ENCODE peak calls at places on chromosomes 3 and 15, in ten cellular contexts. P, A, X, N, T, Y, B, F, I and K are unnamed samples.

GRCh38 chr3:76990606-76991005 is 49.3 kb upstream of the ROBO2 start:
- DNase-seq in P (no peak), A (no peak), B (no peak), N (no peak), X (no peak), F (no peak), I (no peak), Y (no peak), T (no peak), K (no peak)

GRCh38 chr3:16838561-16838960 is 46.2 kb upstream of the PLCL2 start:
- DNase-seq in N (no peak), Y (no peak), P (no peak), I (no peak), T (no peak), B (no peak), X (peak), F (no peak), A (no peak), K (no peak)

GRCh38 chr15:81942157-81942556 is 103.7 kb downstream of the MEX3B start:
- DNase-seq in I (no peak), N (no peak), A (no peak), Y (no peak), B (no peak), F (no peak), X (no peak), P (no peak), T (no peak), K (no peak)

GRCh38 chr3:124131158-124132115 is 139.5 kb upstream of the ROPN1 start:
- DNase-seq in Y (no peak), N (no peak), F (no peak), A (no peak), T (no peak), X (peak), B (no peak), I (no peak), P (no peak), K (no peak)

GRCh38 chr3:98540346-98540745 is 8.6 kb downstream of the GPR15 start:
- DNase-seq in B (no peak), F (no peak), I (no peak), X (no peak), N (no peak), Y (no peak), P (no peak), A (no peak), T (no peak), K (no peak)

GRCh38 chr3:184230081-184230602 is 757 bp downstream of the VWA5B2 start:
- DNase-seq in N (no peak), Y (no peak), P (no peak), B (peak), I (no peak), X (no peak), A (no peak), T (no peak), F (no peak), K (no peak)

GRCh38 chr3:155404486-155404885 is 111.0 kb upstream of the STRIT1 start:
- DNase-seq in T (no peak), F (no peak), P (no peak), Y (no peak), X (no peak), N (no peak), I (no peak), B (peak), A (no peak), K (no peak)

GRCh38 chr3:33096103-33096868 is 660 bp downstream of the GLB1 start:
- DNase-seq in N (peak), P (peak), F (peak), T (peak), Y (peak), I (peak), A (peak), B (no peak), X (peak), K (no peak)

GRCh38 chr3:60240558-60240957 is 1010.7 kb downstream of the FHIT start:
- DNase-seq in P (no peak), N (no peak), T (no peak), Y (no peak), F (no peak), I (no peak), B (no peak), A (no peak), X (no peak), K (no peak)

GRCh38 chr15:56244811-56245576 is 1.3 kb upstream of the RFX7 start:
- DNase-seq in I (peak), T (peak), F (peak), P (no peak), Y (peak), B (no peak), N (no peak), X (no peak), A (no peak), K (no peak)

GRCh38 chr3:46690798-46691197 is 2.7 kb downstream of the ALS2CL start:
- DNase-seq in Y (no peak), F (no peak), I (no peak), A (no peak), X (no peak), N (no peak), B (no peak), T (no peak), P (no peak), K (no peak)

GRCh38 chr3:45968706-45969105 is 25.4 kb downstream of the CXCR6 start:
- DNase-seq in B (no peak), N (no peak), Y (peak), X (no peak), I (no peak), P (peak), F (no peak), A (peak), T (no peak), K (no peak)

GRCh38 chr15:85706779-85707518 is 87.8 kb downstream of the KLHL25 start:
- DNase-seq in P (peak), X (no peak), B (no peak), A (peak), N (no peak), I (peak), Y (peak), F (peak), T (peak), K (no peak)

GRCh38 chr15:69643971-69644370 is 191.4 kb downstream of the RPLP1 start:
- DNase-seq in P (no peak), Y (no peak), X (no peak), T (no peak), F (no peak), B (no peak), N (no peak), A (no peak), I (no peak), K (no peak)

GRCh38 chr15:20351448-20351961 is 190.1 kb downstream of the GOLGA6L6 start:
- DNase-seq in Y (no peak), P (no peak), N (no peak), A (no peak), I (no peak), T (no peak), F (no peak), B (no peak), X (peak), K (no peak)

GRCh38 chr3:124772081-124772831 is 42.0 kb downstream of the UMPS start:
- DNase-seq in B (peak), N (peak), F (no peak), Y (peak), I (no peak), T (no peak), A (peak), P (peak), X (no peak), K (no peak)

GRCh38 chr3:167829057-167829456 is 93.5 kb downstream of the SERPINI1 start:
- DNase-seq in Y (no peak), F (no peak), T (no peak), B (peak), I (no peak), A (no peak), X (no peak), N (no peak), P (peak), K (no peak)

GRCh38 chr15:101380146-101380545 is 85.1 kb upstream of the SNRPA1 start:
- DNase-seq in B (no peak), T (no peak), X (no peak), P (no peak), Y (no peak), I (no peak), A (no peak), N (no peak), F (no peak), K (no peak)

GRCh38 chr3:24591661-24592555 is 97.3 kb upstream of the THRB start:
- DNase-seq in A (peak), N (no peak), I (no peak), Y (peak), X (no peak), F (no peak), T (no peak), B (no peak), P (no peak), K (peak)

GRCh38 chr3:149620291-149621020 is 37.4 kb downstream of the WWTR1 start:
- DNase-seq in A (peak), B (no peak), I (no peak), T (no peak), X (no peak), Y (peak), P (peak), F (no peak), N (no peak), K (no peak)

GRCh38 chr15:64096486-64097431 is 977 bp downstream of the SNX1 start:
- DNase-seq in T (peak), I (no peak), Y (peak), P (peak), N (no peak), F (no peak), A (peak), X (no peak), B (no peak), K (no peak)

GRCh38 chr15:43218908-43219706 is 1.7 kb downstream of the EPB42 start:
- DNase-seq in B (no peak), Y (peak), T (no peak), A (peak), P (peak), N (no peak), X (no peak), I (no peak), F (peak), K (peak)

GRCh38 chr15:67146875-67147381 is 81.5 kb downstream of the SMAD3 start:
- DNase-seq in F (peak), X (peak), I (no peak), N (no peak), A (peak), T (peak), P (peak), B (no peak), Y (peak), K (peak)

GRCh38 chr3:141401584-141402475 is 33.5 kb downstream of the ZBTB38 start:
- DNase-seq in F (peak), X (peak), N (no peak), T (no peak), Y (no peak), I (peak), B (no peak), A (no peak), P (peak), K (no peak)

GRCh38 chr15:68640791-68641331 is 62.1 kb downstream of the CORO2B start:
- DNase-seq in P (no peak), N (no peak), F (no peak), A (no peak), X (no peak), I (no peak), T (no peak), Y (no peak), B (peak), K (peak)

GRCh38 chr15:57640935-57641682 is 49.4 kb downstream of the MYZAP start:
- DNase-seq in Y (peak), I (no peak), P (peak), T (no peak), X (no peak), F (peak), A (no peak), N (no peak), B (peak), K (no peak)

GRCh38 chr15:60390931-60391501 is 6.8 kb downstream of the ANXA2 start:
- DNase-seq in A (peak), F (no peak), X (peak), N (no peak), B (no peak), I (no peak), T (no peak), Y (peak), P (peak), K (peak)

GRCh38 chr3:174776636-174777035 is 82.5 kb upstream of the NAALADL2 start:
- DNase-seq in N (no peak), F (no peak), X (no peak), T (no peak), P (no peak), I (no peak), A (no peak), B (no peak), Y (peak), K (no peak)

GRCh38 chr3:39088456-39088855 is 19.0 kb downstream of the GORASP1 start:
- DNase-seq in X (no peak), F (no peak), I (no peak), T (no peak), A (no peak), Y (peak), N (no peak), B (no peak), P (no peak), K (no peak)

GRCh38 chr3:54827766-54828165 is 100.1 kb downstream of the LRTM1 start:
- DNase-seq in P (no peak), Y (no peak), N (no peak), B (no peak), I (no peak), X (no peak), F (no peak), A (no peak), T (no peak), K (no peak)

GRCh38 chr15:67840747-67841634 is 1.1 kb upstream of the RNU6-1 start:
- DNase-seq in Y (peak), T (no peak), I (no peak), A (peak), F (no peak), B (peak), X (no peak), P (peak), N (peak), K (no peak)

GRCh38 chr15:73688455-73688854 is 4.3 kb downstream of the CD276 start:
- DNase-seq in I (no peak), F (no peak), X (no peak), T (no peak), Y (peak), B (no peak), N (no peak), A (no peak), P (peak), K (no peak)